ENCODE peak calls at places on chromosomes 7 and 10, in five cellular contexts. One of them, this sample, is unnamed.
A peak's percentile ranks its signal among the peaks of the same experiment; 100 is the strongest.

GRCh38 chr7:75698358-75698757 is 40.4 kb downstream of the HIP1 start:
- DNase-seq in GM23248: no peak
- DNase-seq in activated T-helper 9 cell treated with anti-CD3 and anti-CD28 coated beads, Interleukin-2, amount 50 U/mL, for 16 hours: no peak
- DNase-seq in hippocampal formation: no peak
- DNase-seq in GM06990: no peak
- DNase-seq in this sample: no peak

GRCh38 chr7:50684702-50685074 is 98.0 kb downstream of the GRB10 start:
- DNase-seq in activated T-helper 9 cell treated with anti-CD3 and anti-CD28 coated beads, Interleukin-2, amount 50 U/mL, for 16 hours: no peak
- DNase-seq in GM23248: no peak
- DNase-seq in GM06990: no peak
- DNase-seq in hippocampal formation: no peak
- DNase-seq in this sample: no peak

GRCh38 chr10:43046288-43046991 is 30.4 kb upstream of the RET start:
- DNase-seq in activated T-helper 9 cell treated with anti-CD3 and anti-CD28 coated beads, Interleukin-2, amount 50 U/mL, for 16 hours: no peak
- DNase-seq in hippocampal formation: no peak
- DNase-seq in GM23248: no peak
- DNase-seq in GM06990: no peak
- DNase-seq in this sample: no peak

GRCh38 chr10:104642311-104643022 is 1.4 kb downstream of the SORCS3 start:
- DNase-seq in GM23248: peak; percentile 67
- DNase-seq in GM06990: no peak
- DNase-seq in activated T-helper 9 cell treated with anti-CD3 and anti-CD28 coated beads, Interleukin-2, amount 50 U/mL, for 16 hours: no peak
- DNase-seq in hippocampal formation: peak; percentile 21
- DNase-seq in this sample: no peak

GRCh38 chr7:50696810-50697582 is 85.7 kb downstream of the GRB10 start:
- DNase-seq in GM23248: peak; percentile 37
- DNase-seq in GM06990: no peak
- DNase-seq in activated T-helper 9 cell treated with anti-CD3 and anti-CD28 coated beads, Interleukin-2, amount 50 U/mL, for 16 hours: no peak
- DNase-seq in hippocampal formation: no peak
- DNase-seq in this sample: no peak

GRCh38 chr7:33487998-33488682 is 358.8 kb downstream of the BBS9 start:
- DNase-seq in GM23248: no peak
- DNase-seq in hippocampal formation: no peak
- DNase-seq in activated T-helper 9 cell treated with anti-CD3 and anti-CD28 coated beads, Interleukin-2, amount 50 U/mL, for 16 hours: no peak
- DNase-seq in GM06990: no peak
- DNase-seq in this sample: no peak

GRCh38 chr7:108137040-108137439 is 6.9 kb upstream of the LAMB4 start:
- DNase-seq in GM06990: no peak
- DNase-seq in GM23248: no peak
- DNase-seq in hippocampal formation: no peak
- DNase-seq in activated T-helper 9 cell treated with anti-CD3 and anti-CD28 coated beads, Interleukin-2, amount 50 U/mL, for 16 hours: no peak
- DNase-seq in this sample: no peak

GRCh38 chr7:44223362-44224114 is 22.8 kb downstream of the YKT6 start:
- DNase-seq in activated T-helper 9 cell treated with anti-CD3 and anti-CD28 coated beads, Interleukin-2, amount 50 U/mL, for 16 hours: no peak
- DNase-seq in GM23248: no peak
- DNase-seq in hippocampal formation: no peak
- DNase-seq in GM06990: no peak
- DNase-seq in this sample: no peak

GRCh38 chr7:131302453-131302852 is 25.2 kb upstream of the MKLN1 start:
- DNase-seq in GM23248: no peak
- DNase-seq in activated T-helper 9 cell treated with anti-CD3 and anti-CD28 coated beads, Interleukin-2, amount 50 U/mL, for 16 hours: no peak
- DNase-seq in GM06990: no peak
- DNase-seq in hippocampal formation: no peak
- DNase-seq in this sample: no peak

GRCh38 chr7:18583305-18583704 is 87.8 kb downstream of the HDAC9 start:
- DNase-seq in GM06990: no peak
- DNase-seq in GM23248: peak; percentile 28
- DNase-seq in hippocampal formation: no peak
- DNase-seq in activated T-helper 9 cell treated with anti-CD3 and anti-CD28 coated beads, Interleukin-2, amount 50 U/mL, for 16 hours: no peak
- DNase-seq in this sample: no peak

GRCh38 chr7:108310351-108310750 is 145.9 kb downstream of the NRCAM start:
- DNase-seq in hippocampal formation: no peak
- DNase-seq in GM23248: peak; percentile 43
- DNase-seq in GM06990: no peak
- DNase-seq in activated T-helper 9 cell treated with anti-CD3 and anti-CD28 coated beads, Interleukin-2, amount 50 U/mL, for 16 hours: no peak
- DNase-seq in this sample: no peak

GRCh38 chr7:2203551-2204300 is 29.0 kb downstream of the MAD1L1 start:
- DNase-seq in GM23248: no peak
- DNase-seq in activated T-helper 9 cell treated with anti-CD3 and anti-CD28 coated beads, Interleukin-2, amount 50 U/mL, for 16 hours: no peak
- DNase-seq in hippocampal formation: no peak
- DNase-seq in GM06990: no peak
- DNase-seq in this sample: no peak

GRCh38 chr10:77149001-77149400 is 488.6 kb downstream of the KCNMA1 start:
- DNase-seq in GM06990: no peak
- DNase-seq in hippocampal formation: no peak
- DNase-seq in GM23248: no peak
- DNase-seq in activated T-helper 9 cell treated with anti-CD3 and anti-CD28 coated beads, Interleukin-2, amount 50 U/mL, for 16 hours: no peak
- DNase-seq in this sample: no peak

GRCh38 chr10:16952010-16952550 is 134.9 kb upstream of the RSU1 start:
- DNase-seq in activated T-helper 9 cell treated with anti-CD3 and anti-CD28 coated beads, Interleukin-2, amount 50 U/mL, for 16 hours: no peak
- DNase-seq in GM06990: no peak
- DNase-seq in hippocampal formation: no peak
- DNase-seq in GM23248: no peak
- DNase-seq in this sample: no peak

GRCh38 chr10:61063035-61063434 is 119.0 kb upstream of the RHOBTB1 start:
- DNase-seq in activated T-helper 9 cell treated with anti-CD3 and anti-CD28 coated beads, Interleukin-2, amount 50 U/mL, for 16 hours: no peak
- DNase-seq in GM23248: peak; percentile 50
- DNase-seq in hippocampal formation: peak; percentile 55
- DNase-seq in GM06990: no peak
- DNase-seq in this sample: no peak

GRCh38 chr10:62769574-62770242 is 34.8 kb upstream of the ADO start:
- DNase-seq in hippocampal formation: no peak
- DNase-seq in GM06990: peak; percentile 21
- DNase-seq in activated T-helper 9 cell treated with anti-CD3 and anti-CD28 coated beads, Interleukin-2, amount 50 U/mL, for 16 hours: no peak
- DNase-seq in GM23248: peak; percentile 18
- DNase-seq in this sample: no peak

GRCh38 chr7:151244156-151244870 is 4.2 kb downstream of the SMARCD3 start:
- DNase-seq in activated T-helper 9 cell treated with anti-CD3 and anti-CD28 coated beads, Interleukin-2, amount 50 U/mL, for 16 hours: no peak
- DNase-seq in GM23248: peak; percentile 68
- DNase-seq in hippocampal formation: peak; percentile 20
- DNase-seq in GM06990: no peak
- DNase-seq in this sample: no peak

GRCh38 chr10:117139581-117140524 is 1.8 kb upstream of the VAX1 start:
- DNase-seq in activated T-helper 9 cell treated with anti-CD3 and anti-CD28 coated beads, Interleukin-2, amount 50 U/mL, for 16 hours: no peak
- DNase-seq in hippocampal formation: no peak
- DNase-seq in GM23248: no peak
- DNase-seq in GM06990: no peak
- DNase-seq in this sample: no peak

GRCh38 chr7:33882040-33882800 is 23.1 kb upstream of the BMPER start:
- DNase-seq in activated T-helper 9 cell treated with anti-CD3 and anti-CD28 coated beads, Interleukin-2, amount 50 U/mL, for 16 hours: no peak
- DNase-seq in GM23248: peak; percentile 26
- DNase-seq in hippocampal formation: no peak
- DNase-seq in GM06990: no peak
- DNase-seq in this sample: no peak

GRCh38 chr10:76149182-76149581 is 717.8 kb downstream of the LRMDA start:
- DNase-seq in activated T-helper 9 cell treated with anti-CD3 and anti-CD28 coated beads, Interleukin-2, amount 50 U/mL, for 16 hours: no peak
- DNase-seq in GM23248: peak; percentile 66
- DNase-seq in hippocampal formation: no peak
- DNase-seq in GM06990: no peak
- DNase-seq in this sample: no peak

GRCh38 chr10:21519327-21519933 is 6.1 kb downstream of the SKIDA1 start:
- DNase-seq in hippocampal formation: no peak
- DNase-seq in GM06990: no peak
- DNase-seq in activated T-helper 9 cell treated with anti-CD3 and anti-CD28 coated beads, Interleukin-2, amount 50 U/mL, for 16 hours: no peak
- DNase-seq in GM23248: peak; percentile 28
- DNase-seq in this sample: no peak

GRCh38 chr10:61586829-61587228 is 75.9 kb upstream of the CABCOCO1 start:
- DNase-seq in GM23248: no peak
- DNase-seq in activated T-helper 9 cell treated with anti-CD3 and anti-CD28 coated beads, Interleukin-2, amount 50 U/mL, for 16 hours: no peak
- DNase-seq in hippocampal formation: no peak
- DNase-seq in GM06990: no peak
- DNase-seq in this sample: no peak

GRCh38 chr7:159109092-159110035 is 35.3 kb downstream of the VIPR2 start:
- DNase-seq in hippocampal formation: no peak
- DNase-seq in GM06990: no peak
- DNase-seq in GM23248: no peak
- DNase-seq in activated T-helper 9 cell treated with anti-CD3 and anti-CD28 coated beads, Interleukin-2, amount 50 U/mL, for 16 hours: no peak
- DNase-seq in this sample: no peak

GRCh38 chr7:112005205-112005604 is 201.0 kb downstream of the DOCK4 start:
- DNase-seq in hippocampal formation: no peak
- DNase-seq in activated T-helper 9 cell treated with anti-CD3 and anti-CD28 coated beads, Interleukin-2, amount 50 U/mL, for 16 hours: no peak
- DNase-seq in GM06990: no peak
- DNase-seq in GM23248: no peak
- DNase-seq in this sample: no peak

GRCh38 chr7:7148799-7149481 is 33.4 kb upstream of the C1GALT1 start:
- DNase-seq in hippocampal formation: no peak
- DNase-seq in GM06990: no peak
- DNase-seq in activated T-helper 9 cell treated with anti-CD3 and anti-CD28 coated beads, Interleukin-2, amount 50 U/mL, for 16 hours: no peak
- DNase-seq in GM23248: peak; percentile 23
- DNase-seq in this sample: no peak

GRCh38 chr10:114604357-114605129 is 53.5 kb downstream of the ABLIM1 start:
- DNase-seq in GM06990: no peak
- DNase-seq in GM23248: peak; percentile 20
- DNase-seq in hippocampal formation: no peak
- DNase-seq in activated T-helper 9 cell treated with anti-CD3 and anti-CD28 coated beads, Interleukin-2, amount 50 U/mL, for 16 hours: no peak
- DNase-seq in this sample: no peak

GRCh38 chr7:89975577-89975976 is 178.7 kb upstream of the STEAP1 start:
- DNase-seq in GM06990: no peak
- DNase-seq in hippocampal formation: no peak
- DNase-seq in activated T-helper 9 cell treated with anti-CD3 and anti-CD28 coated beads, Interleukin-2, amount 50 U/mL, for 16 hours: no peak
- DNase-seq in GM23248: no peak
- DNase-seq in this sample: no peak

GRCh38 chr7:862157-862556 is 14.2 kb upstream of the GET4 start:
- DNase-seq in hippocampal formation: no peak
- DNase-seq in GM23248: no peak
- DNase-seq in GM06990: no peak
- DNase-seq in activated T-helper 9 cell treated with anti-CD3 and anti-CD28 coated beads, Interleukin-2, amount 50 U/mL, for 16 hours: no peak
- DNase-seq in this sample: no peak

GRCh38 chr7:143240323-143241168 is 18.7 kb downstream of the TAS2R40 start:
- DNase-seq in activated T-helper 9 cell treated with anti-CD3 and anti-CD28 coated beads, Interleukin-2, amount 50 U/mL, for 16 hours: peak; percentile 54
- DNase-seq in GM06990: no peak
- DNase-seq in hippocampal formation: peak; percentile 84
- DNase-seq in GM23248: peak; percentile 86
- DNase-seq in this sample: peak; percentile 63

GRCh38 chr7:818031-818699 is 14.1 kb upstream of the SUN1 start:
- DNase-seq in GM06990: no peak
- DNase-seq in activated T-helper 9 cell treated with anti-CD3 and anti-CD28 coated beads, Interleukin-2, amount 50 U/mL, for 16 hours: no peak
- DNase-seq in GM23248: peak; percentile 76
- DNase-seq in hippocampal formation: no peak
- DNase-seq in this sample: no peak

GRCh38 chr7:15352807-15353206 is 209.0 kb downstream of the AGMO start:
- DNase-seq in GM23248: no peak
- DNase-seq in GM06990: no peak
- DNase-seq in activated T-helper 9 cell treated with anti-CD3 and anti-CD28 coated beads, Interleukin-2, amount 50 U/mL, for 16 hours: no peak
- DNase-seq in hippocampal formation: no peak
- DNase-seq in this sample: no peak

GRCh38 chr7:37901236-37901827 is 15.3 kb downstream of the SFRP4 start:
- DNase-seq in activated T-helper 9 cell treated with anti-CD3 and anti-CD28 coated beads, Interleukin-2, amount 50 U/mL, for 16 hours: no peak
- DNase-seq in GM06990: no peak
- DNase-seq in GM23248: peak; percentile 42
- DNase-seq in hippocampal formation: peak; percentile 16
- DNase-seq in this sample: no peak

This sample was measured in GDM1.